ENCODE peak calls at places on chromosomes 4 and X, in four cellular contexts. Q is amniotic stem cell, E is NCI-H1105, K is activated B cell treated with CpG ODN at 0.5 μM for 24 hours. C is an unnamed sample.

GRCh38 chr4:139300431-139301142 is 718 bp upstream of the NAA15 start:
- DNase-seq in Q (peak), E (no peak), K (no peak), C (no peak)

GRCh38 chrX:42290608-42291007 is 367.3 kb upstream of the CASK start:
- DNase-seq in Q (no peak), E (no peak), K (no peak), C (no peak)

GRCh38 chrX:123731987-123732678 is 719 bp downstream of the THOC2 start:
- DNase-seq in Q (no peak), E (no peak), K (no peak), C (no peak)

GRCh38 chr4:185437809-185438208 is 12.0 kb upstream of the UFSP2 start:
- DNase-seq in Q (no peak), E (no peak), K (no peak), C (no peak)

GRCh38 chr4:142917678-142918077 is 71.6 kb upstream of the INPP4B start:
- DNase-seq in Q (no peak), E (no peak), K (no peak), C (no peak)

GRCh38 chrX:132171478-132171877 is 43.7 kb upstream of the FRMD7 start:
- DNase-seq in Q (no peak), E (no peak), K (no peak), C (no peak)

GRCh38 chrX:12080265-12080664 is 58.0 kb upstream of the FRMPD4 start:
- DNase-seq in Q (peak), E (peak), K (no peak), C (no peak)

GRCh38 chrX:101051153-101051548 is 760 bp downstream of the TRMT2B start:
- DNase-seq in Q (no peak), E (no peak), K (no peak), C (no peak)

GRCh38 chrX:15751160-15751819 is 13.2 kb downstream of the CA5B start:
- DNase-seq in Q (no peak), E (no peak), K (no peak), C (no peak)

GRCh38 chr4:151993521-151993920 is 232.7 kb upstream of the GATB start:
- DNase-seq in Q (no peak), E (no peak), K (no peak), C (no peak)

GRCh38 chr4:153432971-153433752 is 33.0 kb upstream of the TMEM131L start:
- DNase-seq in Q (no peak), E (peak), K (no peak), C (no peak)

GRCh38 chrX:49879656-49880277 is 483 bp downstream of the USP27X start:
- DNase-seq in Q (no peak), E (no peak), K (no peak), C (no peak)

GRCh38 chrX:39808471-39808917 is 289.3 kb downstream of the BCOR start:
- DNase-seq in Q (peak), E (no peak), K (no peak), C (no peak)

GRCh38 chr4:150664935-150665334 is 83.0 kb downstream of the MAB21L2 start:
- DNase-seq in Q (no peak), E (no peak), K (no peak), C (no peak)

GRCh38 chr4:108433832-108434231 is 186.5 kb upstream of the RPL34 start:
- DNase-seq in Q (peak), E (no peak), K (no peak), C (no peak)

GRCh38 chr4:121462660-121463261 is 81.9 kb upstream of the QRFPR start:
- DNase-seq in Q (peak), E (no peak), K (no peak), C (no peak)

GRCh38 chrX:101347859-101348451 is 587 bp downstream of the TIMM8A start:
- DNase-seq in Q (no peak), E (no peak), K (no peak), C (no peak)

GRCh38 chr4:90328558-90328957 is 201.4 kb downstream of the CCSER1 start:
- DNase-seq in Q (no peak), E (peak), K (no peak), C (no peak)

C was measured in type B pancreatic cell.